ENCODE peak calls at places on chromosomes 12 and 14, in six cellular contexts. U, X, K, Q, M and C are unnamed samples.

GRCh38 chr12:117695956-117696355 is 272.8 kb downstream of the KSR2 start:
- DNase-seq in U (no peak), X (no peak), K (no peak), Q (no peak), M (no peak), C (no peak)

GRCh38 chr12:48489012-48489411 is 6.7 kb downstream of the C12orf54 start:
- DNase-seq in U (no peak), X (no peak), K (no peak), Q (no peak), M (no peak), C (no peak)

GRCh38 chr14:23055147-23055550 is 2.2 kb downstream of the CDH24 start:
- DNase-seq in U (no peak), X (no peak), K (no peak), Q (no peak), M (no peak), C (no peak)

GRCh38 chr14:92254786-92255185 is 68.2 kb upstream of the SLC24A4 start:
- DNase-seq in U (no peak), X (no peak), K (no peak), Q (no peak), M (peak; percentile 8), C (no peak)

GRCh38 chr14:97707603-97708002 is 910.4 kb downstream of the VRK1 start:
- DNase-seq in U (no peak), X (no peak), K (no peak), Q (no peak), M (no peak), C (no peak)

GRCh38 chr14:53692451-53693330 is 263.9 kb downstream of the BMP4 start:
- DNase-seq in U (no peak), X (no peak), K (no peak), Q (no peak), M (no peak), C (no peak)

GRCh38 chr12:65854629-65855028 is 30.3 kb downstream of the HMGA2 start:
- DNase-seq in U (no peak), X (no peak), K (no peak), Q (no peak), M (no peak), C (no peak)

GRCh38 chr14:105473677-105474477 is 744 bp upstream of the CRIP2 start:
- DNase-seq in U (peak; percentile 92), X (peak; percentile 73), K (peak; percentile 79), Q (peak; percentile 72), M (peak; percentile 46), C (no peak)

GRCh38 chr12:107356266-107356936 is 263.1 kb upstream of the CRY1 start:
- DNase-seq in U (no peak), X (no peak), K (no peak), Q (no peak), M (peak; percentile 25), C (no peak)

GRCh38 chr14:67490201-67490600 is 1.7 kb upstream of the TMEM229B start:
- DNase-seq in U (no peak), X (no peak), K (no peak), Q (no peak), M (no peak), C (no peak)

GRCh38 chr12:34598352-34598827 is 576.1 kb downstream of the ALG10 start:
- DNase-seq in U (no peak), X (no peak), K (no peak), Q (no peak), M (no peak), C (no peak)

GRCh38 chr12:47811581-47812484 is 7.9 kb downstream of the HDAC7 start:
- DNase-seq in U (no peak), X (no peak), K (no peak), Q (no peak), M (no peak), C (no peak)

GRCh38 chr12:121159467-121160307 is 27.0 kb downstream of the P2RX7 start:
- DNase-seq in U (no peak), X (no peak), K (no peak), Q (no peak), M (no peak), C (no peak)

GRCh38 chr12:66984962-66985361 is 284.2 kb upstream of the CAND1 start:
- DNase-seq in U (peak; percentile 49), X (no peak), K (no peak), Q (no peak), M (no peak), C (no peak)

GRCh38 chr14:101084436-101084826 is 180.9 kb upstream of the RTL1 start:
- DNase-seq in U (no peak), X (no peak), K (no peak), Q (no peak), M (no peak), C (no peak)

GRCh38 chr14:21205026-21205677 is 49.3 kb upstream of the OR5AU1 start:
- DNase-seq in U (no peak), X (no peak), K (no peak), Q (no peak), M (no peak), C (no peak)

GRCh38 chr12:108629824-108630476 is 3.7 kb downstream of the SELPLG start:
- DNase-seq in U (peak; percentile 45), X (peak; percentile 57), K (no peak), Q (no peak), M (no peak), C (no peak)

GRCh38 chr14:52402812-52403526 is 88.9 kb downstream of the PTGER2 start:
- DNase-seq in U (no peak), X (no peak), K (no peak), Q (no peak), M (no peak), C (peak; percentile 43)

GRCh38 chr12:4584896-4585295 is 22.9 kb downstream of the DYRK4 start:
- DNase-seq in U (no peak), X (no peak), K (no peak), Q (no peak), M (no peak), C (no peak)

GRCh38 chr12:3837049-3837448 is 36.1 kb downstream of the PARP11 start:
- DNase-seq in U (no peak), X (no peak), K (no peak), Q (no peak), M (no peak), C (no peak)

GRCh38 chr12:76277480-76277879 is 70.7 kb downstream of the BBS10 start:
- DNase-seq in U (no peak), X (no peak), K (no peak), Q (no peak), M (no peak), C (no peak)

GRCh38 chr14:88476375-88476774 is 78.4 kb downstream of the PTPN21 start:
- DNase-seq in U (no peak), X (no peak), K (no peak), Q (no peak), M (no peak), C (no peak)